ENCODE peak calls at places on chromosomes 5 and 9, in six cellular contexts. O is ascending aorta, R is mucosa of descending colon, I is lower leg skin, F is cardiac fibroblast, V is fibroblast of lung. N is an unnamed sample.
A peak's percentile ranks its signal among the peaks of the same experiment; 100 is the strongest.

GRCh38 chr9:81320909-81321482 is 368.4 kb downstream of the TLE1 start:
- DNase-seq in O (no peak), R (no peak), I (no peak), F (no peak), V (no peak), N (no peak)

GRCh38 chr5:54243483-54244080 is 66.8 kb downstream of the ARL15 start:
- DNase-seq in O (no peak), R (peak; percentile 55), I (no peak), F (peak; percentile 69), V (peak; percentile 22), N (no peak)

GRCh38 chr9:124511426-124511840 is 4.2 kb upstream of the NR5A1 start:
- DNase-seq in O (no peak), R (no peak), I (no peak), F (no peak), V (no peak), N (no peak)

GRCh38 chr5:116738270-116738947 is 163.8 kb upstream of the SEMA6A start:
- DNase-seq in O (no peak), R (no peak), I (no peak), F (no peak), V (no peak), N (no peak)

GRCh38 chr5:150534811-150535210 is 26.9 kb downstream of the NDST1 start:
- DNase-seq in O (no peak), R (no peak), I (no peak), F (no peak), V (no peak), N (no peak)

GRCh38 chr9:107488400-107489143 is 997 bp downstream of the KLF4 start:
- DNase-seq in O (peak; percentile 89), R (peak; percentile 79), I (peak; percentile 84), F (peak; percentile 72), V (peak; percentile 33), N (peak; percentile 77)

GRCh38 chr5:39501403-39501802 is 76.6 kb upstream of the DAB2 start:
- DNase-seq in O (peak; percentile 73), R (no peak), I (no peak), F (peak; percentile 87), V (peak; percentile 93), N (no peak)

GRCh38 chr5:143275871-143276363 is 127.6 kb downstream of the NR3C1 start:
- DNase-seq in O (no peak), R (no peak), I (no peak), F (no peak), V (no peak), N (no peak)

GRCh38 chr9:76136986-76137385 is 246.5 kb downstream of the PCSK5 start:
- DNase-seq in O (no peak), R (no peak), I (no peak), F (peak; percentile 68), V (peak; percentile 77), N (no peak)

GRCh38 chr5:90473321-90474234 is 993 bp downstream of the MBLAC2 start:
- DNase-seq in O (peak; percentile 78), R (peak; percentile 53), I (peak; percentile 34), F (peak; percentile 50), V (peak; percentile 58), N (peak; percentile 47)

GRCh38 chr9:2576631-2577030 is 45.0 kb upstream of the VLDLR start:
- DNase-seq in O (no peak), R (peak; percentile 78), I (no peak), F (no peak), V (no peak), N (no peak)

GRCh38 chr5:108516771-108517170 is 134.9 kb upstream of the FBXL17 start:
- DNase-seq in O (no peak), R (no peak), I (no peak), F (no peak), V (no peak), N (no peak)

GRCh38 chr5:16489322-16489791 is 23.8 kb upstream of the ZNF622 start:
- DNase-seq in O (no peak), R (peak; percentile 50), I (no peak), F (peak; percentile 76), V (peak; percentile 41), N (no peak)

GRCh38 chr5:53578854-53579253 is 18.4 kb downstream of the NDUFS4 start:
- DNase-seq in O (no peak), R (no peak), I (no peak), F (no peak), V (no peak), N (no peak)

GRCh38 chr9:86163503-86163902 is 64.1 kb upstream of the GOLM1 start:
- DNase-seq in O (no peak), R (no peak), I (no peak), F (no peak), V (no peak), N (no peak)

GRCh38 chr5:150161242-150162141 is 5.1 kb upstream of the CDX1 start:
- DNase-seq in O (peak; percentile 93), R (peak; percentile 97), I (peak; percentile 82), F (peak; percentile 81), V (peak; percentile 52), N (peak; percentile 59)

GRCh38 chr5:17429353-17429752 is 68.7 kb upstream of the TAF11L2 start:
- DNase-seq in O (no peak), R (no peak), I (no peak), F (no peak), V (no peak), N (no peak)

GRCh38 chr9:71652480-71652879 is 115.8 kb downstream of the CEMIP2 start:
- DNase-seq in O (no peak), R (no peak), I (no peak), F (no peak), V (no peak), N (no peak)
- TF ChIP-seq CTCF in O (no peak), R (no peak), I (no peak), F (no peak), V (no peak), N (no peak)

GRCh38 chr9:116152941-116153764 is 438 bp upstream of the PAPPA start:
- DNase-seq in O (no peak), R (no peak), I (no peak), F (peak; percentile 97), V (peak; percentile 63), N (no peak)

GRCh38 chr9:116154976-116155699 is 1.5 kb downstream of the PAPPA start:
- DNase-seq in O (peak; percentile 72), R (peak; percentile 3), I (no peak), F (peak; percentile 78), V (peak; percentile 62), N (peak; percentile 35)

GRCh38 chr9:116152390-116152789 is 1.2 kb upstream of the PAPPA start:
- DNase-seq in O (no peak), R (no peak), I (no peak), F (no peak), V (no peak), N (no peak)

GRCh38 chr9:116154334-116154975 is 864 bp downstream of the PAPPA start:
- DNase-seq in O (peak; percentile 65), R (peak; percentile 7), I (no peak), F (no peak), V (no peak), N (peak; percentile 87)

DNA sequence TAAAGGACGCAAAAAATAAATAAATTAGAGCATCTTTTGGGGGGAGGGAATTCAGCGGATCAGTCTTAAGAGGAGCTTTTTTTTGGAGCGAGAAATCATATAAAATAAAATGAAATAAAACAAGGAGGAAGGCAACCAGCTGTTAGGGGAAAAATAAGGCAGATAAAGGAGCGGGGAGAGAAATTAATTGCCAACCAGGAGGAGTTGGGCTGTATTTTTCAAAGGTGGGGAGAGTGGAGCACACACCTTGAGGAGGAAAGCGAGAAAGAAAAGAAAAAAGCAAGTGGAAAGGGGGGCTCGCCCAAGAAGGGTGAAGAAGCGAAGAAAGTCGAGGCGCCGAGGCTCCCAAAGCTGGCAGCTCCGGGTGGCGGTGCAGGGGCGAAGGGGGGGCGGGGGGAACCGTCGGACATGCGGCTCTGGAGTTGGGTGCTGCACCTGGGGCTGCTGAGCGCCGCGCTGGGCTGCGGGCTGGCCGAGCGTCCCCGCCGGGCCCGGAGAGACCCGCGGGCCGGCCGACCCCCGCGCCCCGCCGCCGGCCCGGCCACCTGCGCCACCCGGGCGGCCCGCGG is at the start of gene PAPPA:
- DNase-seq in O (no peak), R (no peak), I (no peak), F (no peak), V (no peak), N (no peak)
- H3K4me3 ChIP-seq in O (peak within 1 kb of the TSS; percentile 86), R (peak within 1 kb of the TSS; percentile 11), I (peak within 1 kb of the TSS; percentile 30), F (peak within 1 kb of the TSS; percentile 83), V (peak within 1 kb of the TSS; percentile 94), N (peak within 1 kb of the TSS; percentile 42)

GRCh38 chr5:139693676-139694364 is 45.7 kb downstream of the CXXC5 start:
- DNase-seq in O (no peak), R (no peak), I (no peak), F (no peak), V (no peak), N (no peak)
- TF ChIP-seq CTCF in O (no peak), R (no peak), I (no peak), F (no peak), V (no peak), N (no peak)

GRCh38 chr5:147510885-147511284 is 1.0 kb upstream of the DPYSL3 start:
- DNase-seq in O (no peak), R (no peak), I (no peak), F (no peak), V (no peak), N (no peak)

GRCh38 chr5:147509041-147509709 is 693 bp downstream of the DPYSL3 start:
- DNase-seq in O (peak; percentile 80), R (peak; percentile 10), I (no peak), F (peak; percentile 31), V (peak; percentile 25), N (no peak)

GRCh38 chr5:147508711-147509040 is 1.2 kb downstream of the DPYSL3 start:
- DNase-seq in O (no peak), R (no peak), I (no peak), F (no peak), V (no peak), N (no peak)

GRCh38 chr5:147507480-147508126 is 2.3 kb downstream of the DPYSL3 start:
- DNase-seq in O (peak; percentile 75), R (no peak), I (no peak), F (peak; percentile 74), V (peak; percentile 83), N (no peak)

DNA sequence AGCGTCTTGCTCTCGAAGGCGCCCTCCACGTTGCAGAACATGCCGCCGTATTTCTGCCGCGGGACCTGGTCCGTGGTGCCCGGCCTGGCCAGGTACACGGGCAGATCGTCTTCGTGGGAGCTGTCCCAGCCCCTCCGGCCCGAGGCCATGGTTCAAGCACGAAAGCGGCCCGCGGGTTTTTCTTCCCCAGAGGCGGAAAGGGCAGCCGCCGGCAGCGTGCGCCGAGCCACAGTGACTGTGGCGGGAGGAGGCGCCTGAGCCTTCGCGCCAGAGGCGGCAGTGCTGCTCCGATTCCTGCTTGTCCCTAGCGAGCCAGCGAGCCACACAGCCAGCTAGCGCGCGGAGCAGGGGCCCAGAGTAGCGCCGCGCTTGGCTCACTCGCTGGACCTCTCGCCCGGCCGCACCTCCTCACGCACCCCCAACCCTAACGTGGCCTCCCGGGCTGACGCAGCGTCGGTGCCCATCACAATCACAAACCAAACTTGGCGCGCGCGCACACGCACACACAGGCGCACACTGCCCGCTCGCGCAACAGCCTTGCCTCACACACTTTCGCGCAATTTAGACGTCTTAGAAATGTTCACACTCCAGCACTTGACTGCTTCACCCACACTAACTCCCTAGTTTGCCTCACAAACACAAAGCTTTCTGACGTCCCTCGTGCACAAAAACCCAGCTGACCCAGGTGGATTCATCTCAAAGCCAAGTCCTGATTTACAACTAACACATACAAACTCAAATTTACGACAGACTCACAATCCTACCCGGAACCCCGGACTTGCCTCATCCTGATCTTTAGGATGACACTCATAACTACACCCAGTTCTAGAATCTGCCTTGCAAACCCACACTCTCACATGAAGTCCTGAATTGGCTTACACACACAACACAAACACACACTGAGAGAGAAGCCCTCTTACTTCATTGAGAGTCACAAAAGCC is at the start of gene DPYSL3:
- DNase-seq in O (peak; percentile 88), R (peak; percentile 47), I (peak; percentile 51), F (peak; percentile 72), V (peak; percentile 85), N (peak; percentile 36)
- H3K4me3 ChIP-seq in O (peak within 1 kb of the TSS; percentile 70), R (peak within 1 kb of the TSS; percentile 11), I (peak within 1 kb of the TSS; percentile 44), F (peak within 1 kb of the TSS; percentile 87), V (peak within 1 kb of the TSS; percentile 81), N (peak within 1 kb of the TSS; percentile 60)

GRCh38 chr5:136028782-136029742 is at the start of gene TGFBI:
- DNase-seq in O (peak; percentile 79), R (peak; percentile 77), I (peak; percentile 71), F (peak; percentile 71), V (peak; percentile 70), N (peak; percentile 93)
- TF ChIP-seq CTCF in O (peak; percentile 37), R (no peak), I (no peak), F (no peak), V (no peak), N (no peak)

N was measured in upper lobe of left lung.